ENCODE peak calls at places on chromosomes 7 and 10, in six cellular contexts. P is cardiac fibroblast; K is HCT116; S is upper lobe of left lung; H is glomerular endothelial cell; F is stimulated activated CD8-positive, alpha-beta memory T cell treated with anti-CD3 and anti-CD28 coated beads, Interleukin-2, amount 100 ng/mL, for 48 hours. I is an unnamed sample.

GRCh38 chr7:101875215-101875846 is 57.9 kb downstream of the CUX1 start:
- DNase-seq in S (no peak), H (no peak), K (no peak), F (no peak), P (no peak), I (no peak)

GRCh38 chr7:135333196-135333595 is 99.6 kb downstream of the STRA8 start:
- DNase-seq in S (no peak), F (no peak), H (no peak), P (peak), K (no peak), I (no peak)

GRCh38 chr7:108211382-108212201 is 81.4 kb upstream of the LAMB4 start:
- DNase-seq in P (peak), K (peak), S (no peak), H (no peak), F (no peak), I (no peak)

GRCh38 chr7:29345590-29345989 is 151.0 kb downstream of the CHN2 start:
- DNase-seq in K (peak), S (peak), F (no peak), P (peak), H (no peak), I (no peak)

GRCh38 chr10:98404571-98405396 is 10.2 kb downstream of the PYROXD2 start:
- DNase-seq in P (peak), K (no peak), F (peak), S (no peak), H (no peak), I (no peak)

GRCh38 chr7:2049782-2050510 is 182.8 kb downstream of the MAD1L1 start:
- DNase-seq in F (no peak), P (no peak), S (no peak), H (no peak), K (no peak), I (no peak)

GRCh38 chr10:83680470-83680891 is 458.8 kb upstream of the GHITM start:
- DNase-seq in P (no peak), K (no peak), H (no peak), S (no peak), F (no peak), I (no peak)

GRCh38 chr7:122743211-122743610 is 40.5 kb upstream of the RNF148 start:
- DNase-seq in H (no peak), F (no peak), S (no peak), K (no peak), P (no peak), I (no peak)

GRCh38 chr7:36775673-36776072 is 51.4 kb upstream of the AOAH start:
- DNase-seq in H (no peak), P (no peak), F (no peak), S (no peak), K (no peak), I (no peak)

GRCh38 chr7:20778063-20778721 is 8.5 kb downstream of the SP8 start:
- DNase-seq in S (peak), H (no peak), P (no peak), F (no peak), K (no peak), I (no peak)

GRCh38 chr7:66265566-66265965 is 60.4 kb downstream of the TPST1 start:
- DNase-seq in H (no peak), F (no peak), K (no peak), P (peak), S (no peak), I (no peak)

GRCh38 chr7:26399309-26399610 is 107.6 kb downstream of the SNX10 start:
- DNase-seq in F (no peak), S (peak), K (no peak), H (no peak), P (no peak), I (no peak)

GRCh38 chr7:27068316-27068715 is 27.5 kb downstream of the HOXA1 start:
- DNase-seq in F (no peak), S (no peak), K (no peak), P (no peak), H (no peak), I (no peak)

GRCh38 chr10:15237351-15237750 is 68.9 kb upstream of the NMT2 start:
- DNase-seq in F (no peak), P (peak), S (no peak), K (no peak), H (no peak), I (no peak)

GRCh38 chr7:7732566-7733290 is 14.3 kb upstream of the RPA3 start:
- DNase-seq in P (peak), K (no peak), H (no peak), F (no peak), S (no peak), I (no peak)

GRCh38 chr7:1914321-1914720 is 244.2 kb downstream of the ELFN1 start:
- DNase-seq in H (no peak), P (peak), K (no peak), S (no peak), F (no peak), I (no peak)

I was measured in suprapubic skin.